ENCODE peak calls at places on chromosome 15, in six cellular contexts. Z is pancreas, Y is lung, H is choroid plexus epithelial cell, S is progenitor cell of endocrine pancreas, G is HFFc6. P is an unnamed sample.

GRCh38 chr15:41917767-41918430 is 24.0 kb upstream of the SPTBN5 start:
- DNase-seq in Z (peak), Y (no peak), H (peak), S (no peak), G (peak), P (peak)

GRCh38 chr15:29671308-29671981 is 150.8 kb downstream of the TJP1 start:
- DNase-seq in Z (no peak), Y (no peak), H (peak), S (no peak), G (peak), P (peak)

GRCh38 chr15:70835415-70835814 is 18.5 kb downstream of the LARP6 start:
- DNase-seq in Z (no peak), Y (no peak), H (no peak), S (no peak), G (no peak), P (peak)

GRCh38 chr15:35481992-35482391 is 64.0 kb downstream of the DPH6 start:
- DNase-seq in Z (no peak), Y (no peak), H (peak), S (no peak), G (peak), P (peak)

GRCh38 chr15:59315914-59316428 is 56.7 kb downstream of the MYO1E start:
- DNase-seq in Z (peak), Y (peak), H (peak), S (no peak), G (peak), P (peak)

GRCh38 chr15:64045774-64046346 is 425 bp downstream of the DAPK2 start:
- DNase-seq in Z (peak), Y (no peak), H (no peak), S (peak), G (no peak), P (no peak)

GRCh38 chr15:70486451-70487379 is 276.6 kb downstream of the UACA start:
- DNase-seq in Z (no peak), Y (no peak), H (peak), S (no peak), G (peak), P (peak)

GRCh38 chr15:60004019-60004845 is at the start of gene FOXB1:
- DNase-seq in Z (no peak), Y (no peak), H (no peak), S (peak), G (no peak), P (no peak)

GRCh38 chr15:90165659-90166489 is 35.3 kb upstream of the SEMA4B start:
- DNase-seq in Z (peak), Y (peak), H (peak), S (no peak), G (peak), P (peak)

GRCh38 chr15:76512971-76513370 is 176.4 kb downstream of the ISL2 start:
- DNase-seq in Z (no peak), Y (no peak), H (no peak), S (no peak), G (peak), P (peak)

GRCh38 chr15:92391640-92392039 is 2.0 kb upstream of the ST8SIA2 start:
- DNase-seq in Z (no peak), Y (no peak), H (peak), S (no peak), G (peak), P (peak)

GRCh38 chr15:25787855-25788521 is 75.1 kb downstream of the ATP10A start:
- DNase-seq in Z (no peak), Y (peak), H (no peak), S (no peak), G (peak), P (peak)

GRCh38 chr15:35665855-35666536 is 120.0 kb upstream of the DPH6 start:
- DNase-seq in Z (no peak), Y (no peak), H (no peak), S (no peak), G (no peak), P (peak)

GRCh38 chr15:68684476-68684875 is 105.7 kb downstream of the CORO2B start:
- DNase-seq in Z (no peak), Y (no peak), H (no peak), S (no peak), G (no peak), P (no peak)

GRCh38 chr15:36029606-36030005 is 483.6 kb upstream of the DPH6 start:
- DNase-seq in Z (no peak), Y (no peak), H (peak), S (no peak), G (peak), P (peak)

GRCh38 chr15:33226559-33227181 is 32.2 kb upstream of the FMN1 start:
- DNase-seq in Z (peak), Y (peak), H (peak), S (no peak), G (peak), P (no peak)

GRCh38 chr15:68791431-68792283 is 29.0 kb downstream of the ANP32A start:
- DNase-seq in Z (no peak), Y (no peak), H (no peak), S (no peak), G (no peak), P (no peak)

GRCh38 chr15:57091626-57092025 is 173.2 kb downstream of the TCF12 start:
- DNase-seq in Z (no peak), Y (no peak), H (no peak), S (no peak), G (no peak), P (no peak)
- TF ChIP-seq CTCF in Z (no peak), Y (no peak), H (no peak), S (no peak), G (no peak), P (no peak)

GRCh38 chr15:83775738-83776137 is 121.8 kb downstream of the ADAMTSL3 start:
- DNase-seq in Z (no peak), Y (no peak), H (peak), S (no peak), G (no peak), P (no peak)
- TF ChIP-seq CTCF in Z (no peak), Y (no peak), H (no peak), S (no peak), G (no peak), P (no peak)

DNA sequence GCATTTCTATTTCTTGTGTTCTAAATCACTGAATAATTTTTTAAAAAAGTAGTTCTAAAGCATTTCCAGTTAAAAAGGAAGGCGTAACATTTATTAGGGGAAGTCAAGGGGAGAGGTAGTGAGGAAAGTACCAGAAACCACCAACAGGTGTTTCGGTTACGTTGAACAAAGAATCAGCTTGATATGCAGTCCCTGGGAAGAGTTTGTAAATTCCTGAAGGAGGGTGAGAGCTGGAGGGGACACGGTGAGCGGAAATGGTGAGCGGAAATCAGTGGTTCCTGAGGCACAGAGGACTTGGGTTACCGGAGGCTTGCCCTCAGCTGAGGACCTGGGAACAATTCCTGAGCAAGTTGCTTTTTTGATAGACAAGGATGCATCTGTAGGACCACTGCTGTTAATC is 17.8 kb downstream of the MAP2K1 start:
- DNase-seq in Z (no peak), Y (no peak), H (no peak), S (no peak), G (no peak), P (no peak)
- TF ChIP-seq CTCF in Z (no peak), Y (no peak), H (no peak), S (peak), G (no peak), P (no peak)

GRCh38 chr15:55993804-55994539 is 560 bp upstream of the NEDD4 start:
- DNase-seq in Z (no peak), Y (no peak), H (peak), S (no peak), G (peak), P (peak)
- TF ChIP-seq CTCF in Z (no peak), Y (no peak), H (peak), S (no peak), G (peak), P (peak)

GRCh38 chr15:72824112-72824511 is 40.6 kb upstream of the ADPGK start:
- DNase-seq in Z (no peak), Y (no peak), H (no peak), S (no peak), G (no peak), P (no peak)

GRCh38 chr15:72826611-72827010 is 43.1 kb upstream of the ADPGK start:
- DNase-seq in Z (no peak), Y (no peak), H (no peak), S (no peak), G (no peak), P (no peak)

GRCh38 chr15:72824781-72825180 is 41.2 kb upstream of the ADPGK start:
- DNase-seq in Z (no peak), Y (no peak), H (no peak), S (no peak), G (no peak), P (no peak)

GRCh38 chr15:72827216-72827615 is 43.7 kb upstream of the ADPGK start:
- DNase-seq in Z (no peak), Y (no peak), H (no peak), S (no peak), G (no peak), P (peak)

GRCh38 chr15:72825831-72826230 is 42.3 kb upstream of the ADPGK start:
- DNase-seq in Z (no peak), Y (no peak), H (no peak), S (no peak), G (no peak), P (no peak)
- TF ChIP-seq CTCF in Z (no peak), Y (no peak), H (no peak), S (no peak), G (no peak), P (no peak)